ENCODE peak calls at places on chromosomes 4 and X, in six cellular contexts. E is A549, U is WTC11, X is K562, T is HepG2, P is H1. B is an unnamed sample.

GRCh38 chr4:7744131-7744804 is 195.4 kb downstream of the AFAP1 start:
- DNase-seq in U (no peak), T (no peak), P (no peak), E (no peak), X (no peak), B (no peak)

GRCh38 chr4:164959896-164960295 is 17.6 kb downstream of the TRIM61 start:
- DNase-seq in T (no peak), E (no peak), U (no peak), X (no peak), P (no peak), B (no peak)

GRCh38 chr4:26877946-26878345 is 17.3 kb downstream of the STIM2 start:
- DNase-seq in P (no peak), E (no peak), X (no peak), T (no peak), U (no peak), B (no peak)

GRCh38 chr4:73520821-73521220 is 39.3 kb downstream of the AFM start:
- DNase-seq in T (no peak), P (peak), X (no peak), E (peak), U (peak), B (no peak)

GRCh38 chr4:21134994-21135393 is 434.7 kb downstream of the PACRGL start:
- DNase-seq in U (no peak), E (peak), P (no peak), X (no peak), T (no peak), B (peak)

GRCh38 chr4:152264106-152264505 is 271.8 kb downstream of the FBXW7 start:
- DNase-seq in X (no peak), U (no peak), T (no peak), P (no peak), E (no peak), B (no peak)

GRCh38 chr4:7381890-7382633 is 52.7 kb downstream of the PSAPL1 start:
- DNase-seq in X (no peak), U (no peak), P (no peak), E (no peak), T (no peak), B (no peak)

GRCh38 chr4:170591076-170591475 is 501.3 kb upstream of the AADAT start:
- DNase-seq in T (no peak), P (no peak), E (no peak), U (no peak), X (no peak), B (no peak)

GRCh38 chr4:139913398-139913990 is 240.5 kb downstream of the MAML3 start:
- DNase-seq in E (no peak), P (no peak), U (no peak), T (peak), X (no peak), B (peak)

GRCh38 chr4:70868778-70869177 is 29.1 kb upstream of the GRSF1 start:
- DNase-seq in T (no peak), P (no peak), X (no peak), E (no peak), U (no peak), B (no peak)

GRCh38 chr4:70858454-70858853 is 18.8 kb upstream of the GRSF1 start:
- DNase-seq in E (no peak), P (no peak), T (no peak), X (no peak), U (no peak), B (no peak)

GRCh38 chr4:70859066-70859465 is 19.4 kb upstream of the GRSF1 start:
- DNase-seq in T (no peak), U (no peak), E (no peak), P (no peak), X (no peak), B (no peak)

GRCh38 chr4:70863099-70863790 is 23.6 kb upstream of the GRSF1 start:
- DNase-seq in P (no peak), X (no peak), T (no peak), U (no peak), E (no peak), B (no peak)
- TF ChIP-seq JUN in P (no peak), X (no peak), T (no peak), U (no peak), E (no peak), B (no peak)

GRCh38 chrX:130680164-130681035 is 222.6 kb downstream of the ENOX2 start:
- DNase-seq in X (no peak), U (no peak), T (peak), E (no peak), P (no peak), B (peak)

GRCh38 chrX:130672214-130672613 is 230.8 kb downstream of the ENOX2 start:
- DNase-seq in E (no peak), U (no peak), T (no peak), X (no peak), P (no peak), B (no peak)

DNA sequence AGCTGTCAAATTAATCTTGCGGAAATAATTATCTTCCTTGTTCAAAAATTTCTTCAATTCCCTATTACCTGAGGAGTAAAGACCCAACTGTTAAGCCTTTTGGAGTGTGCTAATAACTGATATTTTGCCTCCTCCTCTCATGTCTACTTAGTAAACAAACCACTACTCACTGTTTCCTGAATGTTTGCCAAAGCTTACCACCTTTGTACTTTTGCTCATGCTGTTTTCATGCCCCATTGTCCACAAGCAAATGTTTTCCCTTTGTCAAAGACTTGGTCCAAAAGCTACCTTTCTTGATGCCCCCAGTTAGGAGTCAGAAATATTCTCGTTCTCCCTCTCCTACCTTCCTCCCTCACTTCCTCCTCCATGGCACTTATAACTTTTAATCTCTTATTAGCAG is 226.1 kb downstream of the ENOX2 start:
- DNase-seq in U (no peak), T (peak), X (no peak), E (peak), P (no peak), B (peak)
- TF ChIP-seq JUN in U (no peak), T (no peak), X (no peak), E (no peak), P (no peak), B (no peak)

GRCh38 chr4:613126-613525 is 12.2 kb upstream of the PDE6B start:
- DNase-seq in T (no peak), E (no peak), X (no peak), P (no peak), U (no peak), B (no peak)

GRCh38 chr4:612052-612748 is 13.2 kb upstream of the PDE6B start:
- DNase-seq in E (no peak), P (no peak), U (no peak), T (no peak), X (no peak), B (no peak)

GRCh38 chr4:610411-611261 is 14.7 kb upstream of the PDE6B start:
- DNase-seq in U (no peak), X (no peak), E (peak), P (no peak), T (no peak), B (no peak)

GRCh38 chr4:609400-610050 is 15.8 kb upstream of the PDE6B start:
- DNase-seq in E (no peak), X (no peak), T (no peak), U (no peak), P (no peak), B (no peak)

DNA sequence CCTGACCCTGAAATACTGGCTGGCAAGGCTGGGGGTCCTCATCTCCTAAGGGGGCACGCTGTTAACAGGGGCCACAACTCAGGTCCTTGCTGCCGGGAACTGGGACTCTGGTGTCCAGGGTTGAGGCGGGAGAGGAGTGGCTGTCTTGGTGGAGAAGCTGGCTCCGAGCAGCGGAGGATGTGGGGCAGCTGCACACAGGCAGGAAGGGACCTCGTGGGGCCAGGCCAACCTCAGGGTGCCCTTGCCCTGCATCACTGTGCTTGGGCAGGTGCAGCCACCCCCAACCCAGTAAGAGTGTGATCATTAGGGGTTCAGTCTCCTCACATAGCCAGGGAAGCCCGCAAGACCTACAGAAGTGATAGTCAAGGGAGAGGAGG is 12.6 kb upstream of the PDE6B start:
- DNase-seq in U (no peak), E (no peak), X (no peak), T (no peak), P (no peak), B (no peak)
- TF ChIP-seq JUN in U (no peak), E (no peak), X (no peak), T (no peak), P (no peak), B (no peak)

DNA sequence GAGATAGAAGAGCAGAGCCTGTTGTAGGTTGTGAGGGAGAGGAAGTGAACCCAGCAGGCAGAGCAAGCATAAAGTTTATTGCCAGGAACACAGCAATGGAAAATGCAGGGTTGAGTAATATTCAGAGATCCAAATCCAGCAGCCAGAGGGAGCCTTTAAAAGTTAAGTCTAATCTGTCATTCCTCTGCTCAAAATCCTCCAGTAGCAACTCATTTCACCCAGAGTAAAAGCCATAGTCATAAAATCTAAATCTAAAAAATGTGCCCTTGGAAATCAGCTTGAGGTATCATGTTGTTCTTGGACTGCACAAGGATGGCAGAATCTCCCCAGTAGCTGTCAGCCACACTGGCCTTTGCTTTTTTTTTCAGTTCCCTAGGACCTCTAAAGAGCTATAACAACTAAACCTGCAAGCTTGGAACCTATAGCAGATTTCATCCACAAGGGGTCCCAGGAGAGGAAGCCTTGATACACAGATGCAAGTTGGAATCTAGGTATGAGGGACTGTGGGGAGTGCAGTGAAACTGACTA is 62.9 kb upstream of the FRAS1 start:
- DNase-seq in P (peak), U (peak), T (peak), E (peak), X (peak), B (peak)
- TF ChIP-seq JUN in P (no peak), U (no peak), T (no peak), E (no peak), X (no peak), B (no peak)